ENCODE peak calls at places on chromosomes 7 and 10, in seven cellular contexts. E, J, O, I, W, B and Z are unnamed samples.

GRCh38 chr7:94266278-94266677 is 128.4 kb upstream of the COL1A2 start:
- DNase-seq in E (peak), J (no peak), O (no peak), I (peak), W (no peak), B (no peak), Z (peak)

GRCh38 chr7:100949931-100950443 is 653 bp downstream of the MUC3A start:
- DNase-seq in E (no peak), J (peak), O (no peak), I (no peak), W (no peak), B (peak), Z (no peak)

GRCh38 chr7:116218051-116218645 is 7.8 kb downstream of the TES start:
- DNase-seq in E (peak), J (no peak), O (peak), I (no peak), W (no peak), B (no peak), Z (peak)

GRCh38 chr10:101080933-101081546 is 19.3 kb downstream of the KAZALD1 start:
- DNase-seq in E (no peak), J (peak), O (peak), I (no peak), W (no peak), B (peak), Z (no peak)

GRCh38 chr10:11142809-11143208 is 125.1 kb downstream of the CELF2 start:
- DNase-seq in E (no peak), J (no peak), O (no peak), I (no peak), W (no peak), B (no peak), Z (no peak)

GRCh38 chr10:78474743-78475142 is 441.1 kb downstream of the RPS24 start:
- DNase-seq in E (no peak), J (no peak), O (no peak), I (no peak), W (no peak), B (no peak), Z (no peak)

GRCh38 chr7:157541295-157541608 is 204.4 kb downstream of the DNAJB6 start:
- DNase-seq in E (no peak), J (no peak), O (no peak), I (no peak), W (no peak), B (no peak), Z (no peak)

GRCh38 chr7:102814025-102814471 is 65.2 kb downstream of the FAM185A start:
- DNase-seq in E (peak), J (no peak), O (peak), I (no peak), W (no peak), B (no peak), Z (peak)

GRCh38 chr10:103177123-103177522 is 15.9 kb downstream of the NT5C2 start:
- DNase-seq in E (no peak), J (no peak), O (no peak), I (no peak), W (no peak), B (no peak), Z (no peak)

GRCh38 chr10:13658864-13659685 is 72.3 kb downstream of the PRPF18 start:
- DNase-seq in E (no peak), J (no peak), O (no peak), I (peak), W (no peak), B (peak), Z (no peak)

GRCh38 chr10:62095341-62096071 is 173.1 kb downstream of the RTKN2 start:
- DNase-seq in E (peak), J (peak), O (peak), I (peak), W (no peak), B (peak), Z (peak)

GRCh38 chr10:110893559-110894179 is 21.9 kb downstream of the PDCD4 start:
- DNase-seq in E (peak), J (peak), O (peak), I (no peak), W (no peak), B (peak), Z (peak)

GRCh38 chr10:13351340-13351915 is 3.3 kb upstream of the SEPHS1 start:
- DNase-seq in E (no peak), J (peak), O (no peak), I (no peak), W (no peak), B (peak), Z (no peak)

GRCh38 chr7:123533929-123534382 is 439 bp downstream of the IQUB start:
- DNase-seq in E (no peak), J (no peak), O (no peak), I (peak), W (no peak), B (no peak), Z (no peak)

GRCh38 chr10:88209837-88210552 is 346.6 kb downstream of the PTEN start:
- DNase-seq in E (no peak), J (no peak), O (peak), I (no peak), W (no peak), B (no peak), Z (peak)

GRCh38 chr7:101952355-101953247 is 135.2 kb downstream of the CUX1 start:
- DNase-seq in E (peak), J (no peak), O (peak), I (no peak), W (no peak), B (no peak), Z (peak)

GRCh38 chr10:109886788-109887155 is 36.5 kb downstream of the XPNPEP1 start:
- DNase-seq in E (no peak), J (no peak), O (peak), I (no peak), W (no peak), B (peak), Z (no peak)

GRCh38 chr10:119029613-119030420 is at the start of gene NANOS1:
- DNase-seq in E (peak), J (peak), O (peak), I (no peak), W (no peak), B (peak), Z (peak)

GRCh38 chr7:55173671-55174070 is 154.9 kb downstream of the EGFR start:
- DNase-seq in E (no peak), J (no peak), O (no peak), I (no peak), W (no peak), B (no peak), Z (no peak)

GRCh38 chr7:112654322-112655216 is 135.6 kb downstream of the TMEM168 start:
- DNase-seq in E (no peak), J (no peak), O (no peak), I (no peak), W (no peak), B (no peak), Z (peak)

GRCh38 chr7:82950436-82950835 is 212.2 kb downstream of the PCLO start:
- DNase-seq in E (no peak), J (no peak), O (no peak), I (no peak), W (no peak), B (no peak), Z (no peak)

GRCh38 chr10:25257646-25258045 is 82.8 kb downstream of the GPR158 start:
- DNase-seq in E (no peak), J (no peak), O (no peak), I (no peak), W (no peak), B (no peak), Z (no peak)

GRCh38 chr10:59382831-59383295 is 20.5 kb upstream of the FAM13C start:
- DNase-seq in E (peak), J (no peak), O (peak), I (no peak), W (no peak), B (no peak), Z (no peak)
- H3K9ac ChIP-seq in E (no peak), J (no peak), O (no peak), I (no peak), W (no peak), B (no peak), Z (no peak)

DNA sequence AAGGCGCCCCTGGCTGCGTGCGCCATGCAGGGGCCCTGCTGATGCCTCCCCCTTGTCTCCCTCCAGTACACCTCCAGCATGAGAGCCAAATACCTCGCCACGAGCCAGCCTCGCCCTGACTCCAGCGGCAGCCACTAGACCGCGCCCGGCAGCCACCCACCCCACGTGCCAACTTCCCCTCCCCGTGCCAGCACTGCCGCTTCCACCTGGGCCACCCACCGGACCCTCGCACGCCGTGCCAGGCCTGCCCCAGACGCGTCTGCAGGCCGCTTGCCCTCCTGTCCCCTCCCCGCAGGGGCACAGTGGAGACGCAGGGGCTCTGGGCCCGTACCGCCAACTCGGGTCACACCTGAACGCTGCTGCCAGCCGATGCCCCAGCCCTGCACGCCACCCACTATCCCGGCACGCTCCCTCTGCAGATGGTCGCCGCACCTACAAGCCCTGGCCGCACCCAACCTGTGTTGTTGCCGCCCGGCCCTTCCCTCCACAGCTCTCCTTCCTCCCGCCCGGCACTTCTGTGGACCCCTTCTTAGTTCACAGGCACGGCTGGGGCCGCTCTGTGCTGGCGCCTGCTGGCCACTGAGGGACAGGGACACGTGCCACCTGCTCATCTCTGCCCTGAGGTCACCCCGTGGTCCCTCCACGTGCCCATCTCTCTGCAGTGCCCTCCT is 26.3 kb upstream of the AMZ1 start:
- DNase-seq in E (no peak), J (no peak), O (no peak), I (no peak), W (no peak), B (no peak), Z (no peak)
- H3K27ac ChIP-seq in E (no peak), J (no peak), O (no peak), I (no peak), W (no peak), B (no peak), Z (no peak)

GRCh38 chr10:57249615-57250281 is 888.7 kb upstream of the ZWINT start:
- DNase-seq in E (no peak), J (no peak), O (no peak), I (no peak), W (no peak), B (no peak), Z (no peak)

DNA sequence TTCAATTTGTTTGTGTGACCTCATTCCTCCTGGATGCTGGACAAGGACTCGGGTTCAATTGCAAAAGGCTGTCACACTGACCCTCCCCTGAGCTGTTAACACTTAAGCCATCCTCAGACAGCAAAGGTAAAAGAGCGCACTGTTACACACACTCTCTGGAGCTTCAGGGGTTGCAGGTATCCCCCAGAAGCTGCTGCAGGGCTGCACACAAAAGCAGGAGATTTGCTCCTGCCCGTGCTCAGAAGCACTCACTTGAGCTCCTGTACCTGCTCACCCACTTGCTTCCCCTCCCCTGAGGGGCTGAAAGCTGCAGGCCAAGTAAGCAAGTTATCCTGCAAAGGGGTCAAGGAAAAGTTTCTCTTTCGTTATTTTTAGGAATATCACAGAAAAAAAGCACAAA is 886.2 kb upstream of the ZWINT start:
- DNase-seq in E (no peak), J (no peak), O (no peak), I (no peak), W (no peak), B (peak), Z (no peak)
- H3K9ac ChIP-seq in E (no peak), J (no peak), O (no peak), I (no peak), W (no peak), B (no peak), Z (no peak)

DNA sequence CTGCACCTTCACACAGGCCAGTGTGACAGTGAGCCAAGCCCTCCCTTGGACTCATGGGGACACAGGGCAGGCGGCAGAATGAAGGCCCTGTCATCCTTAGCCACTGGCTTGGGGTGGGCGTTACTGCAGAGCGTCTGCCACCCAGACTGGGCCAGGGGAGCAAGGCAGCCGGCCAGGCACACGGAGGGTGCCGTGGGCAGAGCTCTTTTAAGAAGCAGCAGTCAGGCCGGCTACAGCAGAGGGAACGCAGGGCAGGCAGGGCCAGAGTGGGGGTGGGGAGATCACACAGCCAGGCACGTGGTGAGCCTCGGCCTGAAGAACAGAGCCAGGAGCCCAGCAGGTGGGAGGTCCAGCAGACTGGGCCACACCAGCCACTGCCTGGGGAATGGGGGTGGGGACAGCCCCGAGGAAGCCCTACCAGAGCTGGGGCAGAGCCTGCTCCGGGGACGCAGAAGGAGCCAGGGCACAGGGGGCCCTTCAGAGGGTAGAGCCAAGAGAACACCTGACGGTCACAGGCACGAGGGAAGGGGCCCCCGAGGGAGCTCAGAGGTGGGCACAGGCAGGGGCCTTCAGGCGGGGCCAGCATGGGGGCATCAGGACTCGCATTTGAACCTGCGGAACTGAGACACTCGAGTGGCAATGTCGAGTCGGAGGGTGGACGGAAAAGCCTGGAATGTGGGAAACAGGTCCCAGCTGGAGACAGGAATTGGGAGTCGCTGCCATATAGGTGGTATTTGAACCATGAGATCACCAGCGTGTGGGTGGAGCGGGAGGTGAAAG is 14.1 kb downstream of the STK32C start:
- DNase-seq in E (no peak), J (peak), O (no peak), I (no peak), W (no peak), B (peak), Z (no peak)
- H3K27ac ChIP-seq in E (no peak), J (no peak), O (no peak), I (no peak), W (no peak), B (no peak), Z (no peak)

GRCh38 chr7:73879977-73880681 is 19.2 kb downstream of the TMEM270 start:
- DNase-seq in E (no peak), J (no peak), O (peak), I (no peak), W (no peak), B (peak), Z (no peak)
- H3K9ac ChIP-seq in E (no peak), J (no peak), O (no peak), I (no peak), W (no peak), B (no peak), Z (no peak)

DNA sequence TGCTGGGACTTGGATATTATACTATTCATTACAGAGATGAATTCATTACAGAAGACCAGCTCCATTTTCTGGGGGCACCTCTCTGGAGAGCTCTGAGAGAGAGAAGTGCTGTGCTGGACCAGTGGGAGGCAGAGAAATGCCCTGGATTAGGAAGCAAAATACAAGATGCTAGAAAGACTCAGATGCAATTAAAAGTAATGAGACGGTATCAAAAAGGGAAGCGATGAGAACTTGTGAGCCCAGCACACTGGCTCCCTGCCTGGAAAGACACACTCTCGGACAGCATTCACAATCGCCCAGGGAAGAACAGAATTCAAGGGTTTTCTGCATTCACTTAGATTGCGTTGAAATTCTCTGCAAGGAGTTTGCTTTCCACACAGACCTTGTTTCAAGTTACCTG is 3.5 kb upstream of the FRAT2 start:
- DNase-seq in E (no peak), J (peak), O (no peak), I (no peak), W (no peak), B (no peak), Z (no peak)
- H3K27ac ChIP-seq in E (no peak), J (peak), O (no peak), I (no peak), W (no peak), B (no peak), Z (no peak)

GRCh38 chr7:107934991-107935770 is 44.2 kb downstream of the DLD start:
- DNase-seq in E (peak), J (no peak), O (peak), I (no peak), W (no peak), B (no peak), Z (no peak)
- H3K9ac ChIP-seq in E (peak), J (no peak), O (no peak), I (no peak), W (no peak), B (no peak), Z (no peak)